ENCODE peak calls at places on chromosomes 13 and 19, in five cellular contexts. One of them, this sample, is unnamed.

GRCh38 chr19:40392894-40393517 is 3.0 kb upstream of the HIPK4 start:
- DNase-seq in Kasumi-1: no peak
- DNase-seq in central memory CD8-positive, alpha-beta T cell: no peak
- DNase-seq in HTR-8/SVneo: peak; percentile 28
- DNase-seq in adipocyte: no peak
- DNase-seq in this sample: no peak

GRCh38 chr19:6551607-6552450 is 21.0 kb downstream of the TNFSF9 start:
- DNase-seq in Kasumi-1: no peak
- DNase-seq in central memory CD8-positive, alpha-beta T cell: peak; percentile 66
- DNase-seq in HTR-8/SVneo: no peak
- DNase-seq in adipocyte: no peak
- DNase-seq in this sample: no peak

GRCh38 chr13:81916471-81916870 is 1575.5 kb upstream of the SPRY2 start:
- DNase-seq in Kasumi-1: no peak
- DNase-seq in central memory CD8-positive, alpha-beta T cell: no peak
- DNase-seq in HTR-8/SVneo: no peak
- DNase-seq in adipocyte: peak; percentile 68
- DNase-seq in this sample: no peak

GRCh38 chr13:38951525-38952313 is 38.9 kb downstream of the STOML3 start:
- DNase-seq in Kasumi-1: no peak
- DNase-seq in central memory CD8-positive, alpha-beta T cell: no peak
- DNase-seq in HTR-8/SVneo: no peak
- DNase-seq in adipocyte: no peak
- DNase-seq in this sample: no peak

GRCh38 chr13:58480011-58480410 is 848.5 kb downstream of the PCDH17 start:
- DNase-seq in Kasumi-1: no peak
- DNase-seq in central memory CD8-positive, alpha-beta T cell: no peak
- DNase-seq in HTR-8/SVneo: no peak
- DNase-seq in adipocyte: no peak
- DNase-seq in this sample: no peak

GRCh38 chr13:35484384-35484783 is 7.9 kb upstream of the MAB21L1 start:
- DNase-seq in Kasumi-1: no peak
- DNase-seq in central memory CD8-positive, alpha-beta T cell: no peak
- DNase-seq in HTR-8/SVneo: no peak
- DNase-seq in adipocyte: peak; percentile 20
- DNase-seq in this sample: no peak

GRCh38 chr13:26847281-26847680 is 86.7 kb upstream of the GPR12 start:
- DNase-seq in Kasumi-1: no peak
- DNase-seq in central memory CD8-positive, alpha-beta T cell: no peak
- DNase-seq in HTR-8/SVneo: no peak
- DNase-seq in adipocyte: no peak
- DNase-seq in this sample: no peak

GRCh38 chr13:45108716-45109706 is 11.3 kb upstream of the GTF2F2 start:
- DNase-seq in Kasumi-1: no peak
- DNase-seq in central memory CD8-positive, alpha-beta T cell: no peak
- DNase-seq in HTR-8/SVneo: no peak
- DNase-seq in adipocyte: peak; percentile 3
- DNase-seq in this sample: peak; percentile 18

GRCh38 chr13:41274881-41275280 is 11.5 kb upstream of the MTRF1 start:
- DNase-seq in Kasumi-1: no peak
- DNase-seq in central memory CD8-positive, alpha-beta T cell: no peak
- DNase-seq in HTR-8/SVneo: no peak
- DNase-seq in adipocyte: peak; percentile 7
- DNase-seq in this sample: peak; percentile 6

GRCh38 chr13:47211106-47211505 is 314.3 kb upstream of the HTR2A start:
- DNase-seq in Kasumi-1: no peak
- DNase-seq in central memory CD8-positive, alpha-beta T cell: no peak
- DNase-seq in HTR-8/SVneo: no peak
- DNase-seq in adipocyte: no peak
- DNase-seq in this sample: no peak

GRCh38 chr19:35533201-35533821 is at the start of gene GAPDHS:
- DNase-seq in Kasumi-1: no peak
- DNase-seq in central memory CD8-positive, alpha-beta T cell: no peak
- DNase-seq in HTR-8/SVneo: no peak
- DNase-seq in adipocyte: no peak
- DNase-seq in this sample: no peak

GRCh38 chr13:47258384-47258783 is 361.5 kb upstream of the HTR2A start:
- DNase-seq in Kasumi-1: no peak
- DNase-seq in central memory CD8-positive, alpha-beta T cell: no peak
- DNase-seq in HTR-8/SVneo: no peak
- DNase-seq in adipocyte: no peak
- DNase-seq in this sample: peak; percentile 2

GRCh38 chr13:52001120-52001731 is 10.0 kb downstream of the ATP7B start:
- DNase-seq in Kasumi-1: peak; percentile 91
- DNase-seq in central memory CD8-positive, alpha-beta T cell: no peak
- DNase-seq in HTR-8/SVneo: peak; percentile 45
- DNase-seq in adipocyte: peak; percentile 71
- DNase-seq in this sample: peak; percentile 33

GRCh38 chr13:109758937-109759480 is 27.4 kb downstream of the IRS2 start:
- DNase-seq in Kasumi-1: no peak
- DNase-seq in central memory CD8-positive, alpha-beta T cell: no peak
- DNase-seq in HTR-8/SVneo: no peak
- DNase-seq in adipocyte: no peak
- DNase-seq in this sample: no peak

GRCh38 chr13:95154441-95154886 is 146.8 kb downstream of the ABCC4 start:
- DNase-seq in Kasumi-1: no peak
- DNase-seq in central memory CD8-positive, alpha-beta T cell: no peak
- DNase-seq in HTR-8/SVneo: no peak
- DNase-seq in adipocyte: no peak
- DNase-seq in this sample: peak; percentile 35

GRCh38 chr13:22596157-22596863 is 584.5 kb upstream of the SGCG start:
- DNase-seq in Kasumi-1: no peak
- DNase-seq in central memory CD8-positive, alpha-beta T cell: no peak
- DNase-seq in HTR-8/SVneo: no peak
- DNase-seq in adipocyte: no peak
- DNase-seq in this sample: no peak

This sample was measured in fibroblast of gingiva.